ENCODE peak calls at places on chromosomes 16 and 17, in ten cellular contexts. W, O, K, Z, T, D, M, B, J and Q are unnamed samples.

GRCh38 chr16:11052080-11052808 is 107.9 kb downstream of the CLEC16A start:
- DNase-seq in J (no peak), W (no peak), B (no peak), K (no peak), O (no peak), M (no peak), T (no peak), D (no peak), Z (peak), Q (peak)

GRCh38 chr17:40992666-40993065 is 1.3 kb downstream of the KRTAP3-3 start:
- DNase-seq in T (no peak), O (no peak), M (no peak), D (no peak), K (no peak), B (no peak), Z (no peak), W (peak), J (no peak), Q (no peak)

GRCh38 chr16:73131153-73131862 is 83.4 kb upstream of the ZFHX3 start:
- DNase-seq in O (no peak), W (no peak), Z (no peak), J (no peak), M (no peak), T (no peak), K (no peak), B (no peak), D (no peak), Q (no peak)

GRCh38 chr17:79803997-79804855 is 7.3 kb upstream of the CBX8 start:
- DNase-seq in K (no peak), T (no peak), W (no peak), J (no peak), D (no peak), O (no peak), Z (peak), M (peak), B (no peak), Q (no peak)

GRCh38 chr17:70767102-70767701 is 597.9 kb downstream of the KCNJ2 start:
- DNase-seq in M (peak), B (no peak), K (no peak), O (no peak), J (no peak), D (no peak), W (peak), Z (no peak), T (no peak), Q (no peak)

GRCh38 chr17:48637323-48638260 is 11.4 kb upstream of the HOXB9 start:
- DNase-seq in O (no peak), K (peak), W (no peak), B (no peak), Z (no peak), D (no peak), T (no peak), M (peak), J (no peak), Q (peak)

GRCh38 chr17:79808763-79809529 is 12.1 kb upstream of the CBX8 start:
- DNase-seq in W (peak), T (no peak), M (peak), Z (no peak), B (no peak), O (no peak), J (no peak), K (no peak), D (no peak), Q (no peak)

GRCh38 chr16:57801856-57802634 is at the start of gene KIFC3:
- DNase-seq in Z (peak), M (peak), T (peak), D (no peak), J (no peak), O (peak), K (peak), B (peak), W (no peak), Q (peak)

GRCh38 chr17:79801156-79802038 is 4.5 kb upstream of the CBX8 start:
- DNase-seq in J (no peak), T (no peak), Z (no peak), K (no peak), W (peak), B (no peak), D (no peak), M (no peak), O (no peak), Q (no peak)